ENCODE peak calls at places on chromosomes 11 and 22, in seven cellular contexts. E, W, P, Y, D, G and O are unnamed samples.

GRCh38 chr22:41976961-41977566 is 7.8 kb downstream of the SEPTIN3 start:
- DNase-seq in G (no peak), Y (no peak), D (no peak), P (peak; percentile 72), E (no peak), W (no peak), O (peak; percentile 79)

GRCh38 chr22:50206599-50206998 is 5.8 kb downstream of the SELENOO start:
- DNase-seq in D (peak; percentile 76), E (no peak), P (peak; percentile 88), Y (no peak), W (no peak), G (peak; percentile 96), O (peak; percentile 87)

GRCh38 chr11:126891556-126892217 is 108.9 kb downstream of the KIRREL3 start:
- DNase-seq in D (no peak), Y (no peak), G (no peak), W (peak; percentile 32), E (no peak), P (no peak), O (no peak)

GRCh38 chr11:78796956-78797355 is 222.3 kb upstream of the NARS2 start:
- DNase-seq in E (no peak), P (no peak), D (peak; percentile 97), W (peak; percentile 85), Y (no peak), G (no peak), O (no peak)

GRCh38 chr11:126799974-126800373 is 200.6 kb downstream of the KIRREL3 start:
- DNase-seq in E (no peak), G (no peak), W (peak; percentile 30), P (no peak), D (peak; percentile 60), Y (no peak), O (no peak)

GRCh38 chr22:25763239-25763777 is 21.3 kb downstream of the MYO18B start:
- DNase-seq in P (no peak), Y (no peak), E (no peak), G (no peak), W (peak; percentile 71), D (peak; percentile 30), O (no peak)

GRCh38 chr11:128939591-128939990 is 3.1 kb downstream of the TP53AIP1 start:
- DNase-seq in E (no peak), Y (no peak), W (no peak), P (no peak), G (no peak), D (no peak), O (no peak)

GRCh38 chr11:33500865-33501479 is 199.7 kb downstream of the C11orf91 start:
- DNase-seq in P (peak; percentile 75), Y (no peak), E (no peak), D (peak; percentile 62), W (no peak), G (no peak), O (peak; percentile 39)

GRCh38 chr22:36881504-36882245 is 20.9 kb downstream of the NCF4 start:
- DNase-seq in P (no peak), Y (no peak), W (no peak), E (no peak), D (no peak), G (no peak), O (no peak)

GRCh38 chr22:35539910-35540599 is 576 bp upstream of the RASD2 start:
- DNase-seq in E (peak; percentile 56), Y (peak; percentile 66), D (no peak), W (no peak), G (peak; percentile 69), P (peak; percentile 66), O (peak; percentile 92)

GRCh38 chr11:76919887-76920746 is 59.4 kb downstream of the ACER3 start:
- DNase-seq in P (peak; percentile 95), G (peak; percentile 76), W (peak; percentile 78), D (peak; percentile 81), Y (peak; percentile 83), E (peak; percentile 74), O (peak; percentile 76)

GRCh38 chr11:1567052-1567720 is 4.9 kb downstream of the DUSP8 start:
- DNase-seq in G (no peak), D (no peak), W (no peak), E (no peak), P (no peak), Y (no peak), O (no peak)

GRCh38 chr22:47367993-47368945 is 605.8 kb downstream of the TBC1D22A start:
- DNase-seq in W (no peak), P (no peak), Y (peak; percentile 20), E (no peak), G (peak; percentile 36), D (no peak), O (no peak)